ENCODE peak calls at places on chromosomes 12 and 14, in four cellular contexts. X, O, M and W are unnamed samples.

GRCh38 chr12:68899251-68899771 is 33.7 kb downstream of the CPM start:
- DNase-seq in M (no peak), X (peak; percentile 46), O (no peak), W (peak; percentile 52)

GRCh38 chr12:53219116-53219955 is 12.3 kb upstream of the ITGB7 start:
- DNase-seq in O (peak; percentile 62), X (no peak), M (no peak), W (peak; percentile 51)

GRCh38 chr14:73662439-73663056 is 17.8 kb downstream of the DNAL1 start:
- DNase-seq in X (peak; percentile 60), O (peak; percentile 23), M (peak; percentile 39), W (peak; percentile 53)

GRCh38 chr12:20946732-20947131 is 136.2 kb downstream of the SLCO1B3 start:
- DNase-seq in X (peak; percentile 1), O (peak; percentile 10), M (no peak), W (no peak)

GRCh38 chr14:104280902-104281767 is 142.7 kb downstream of the KIF26A start:
- DNase-seq in X (no peak), M (no peak), O (no peak), W (no peak)

GRCh38 chr12:103928736-103929050 is 1.5 kb upstream of the HSP90B1 start:
- DNase-seq in X (no peak), O (no peak), M (no peak), W (no peak)

GRCh38 chr12:51980051-51980808 is 26.5 kb upstream of the TAMALIN start:
- DNase-seq in M (no peak), O (peak; percentile 88), X (peak; percentile 50), W (peak; percentile 68)

GRCh38 chr14:63510538-63510937 is 32.6 kb downstream of the PPP2R5E start:
- DNase-seq in O (no peak), M (no peak), X (no peak), W (no peak)

GRCh38 chr14:100891051-100891450 is 12.5 kb downstream of the RTL1 start:
- DNase-seq in X (no peak), O (no peak), M (no peak), W (no peak)

GRCh38 chr12:54051081-54051912 is 2.3 kb upstream of the HOXC4 start:
- DNase-seq in O (no peak), M (no peak), X (no peak), W (no peak)

GRCh38 chr14:75591331-75591946 is 13.0 kb downstream of the FLVCR2 start:
- DNase-seq in O (no peak), M (no peak), X (no peak), W (no peak)

GRCh38 chr12:26275313-26276257 is 80.2 kb downstream of the SSPN start:
- DNase-seq in M (no peak), O (no peak), X (peak; percentile 32), W (peak; percentile 21)

GRCh38 chr14:100526632-100527031 is 60.6 kb downstream of the BEGAIN start:
- DNase-seq in O (no peak), M (no peak), X (no peak), W (no peak)

GRCh38 chr12:53300187-53300586 is 692 bp downstream of the MYG1 start:
- DNase-seq in M (no peak), X (no peak), O (no peak), W (no peak)

GRCh38 chr12:131025939-131026702 is 72.4 kb downstream of the ADGRD1 start:
- DNase-seq in O (peak; percentile 35), M (no peak), X (no peak), W (peak; percentile 22)

GRCh38 chr14:89308232-89308959 is 108.6 kb downstream of the FOXN3 start:
- DNase-seq in M (no peak), O (no peak), X (no peak), W (no peak)

GRCh38 chr12:107515446-107515958 is 170.1 kb upstream of the PWP1 start:
- DNase-seq in O (no peak), M (peak; percentile 10), X (no peak), W (peak; percentile 89)

GRCh38 chr14:54230645-54231044 is 166.2 kb upstream of the CDKN3 start:
- DNase-seq in X (no peak), O (no peak), M (no peak), W (no peak)

GRCh38 chr12:118315821-118316220 is 56.9 kb downstream of the TAOK3 start:
- DNase-seq in O (no peak), X (no peak), M (no peak), W (no peak)

GRCh38 chr12:97267803-97268202 is 194.8 kb upstream of the RMST start:
- DNase-seq in M (no peak), O (no peak), X (no peak), W (no peak)

GRCh38 chr12:49939707-49940106 is 10.8 kb upstream of the AQP2 start:
- DNase-seq in M (no peak), O (no peak), X (no peak), W (no peak)

GRCh38 chr14:57060276-57060956 is 208.3 kb downstream of the EXOC5 start:
- DNase-seq in X (no peak), O (peak; percentile 22), M (no peak), W (no peak)

GRCh38 chr12:53053223-53054111 is 3.6 kb downstream of the TNS2 start:
- DNase-seq in X (peak; percentile 77), O (peak; percentile 32), M (no peak), W (no peak)

GRCh38 chr12:50732591-50732990 is 31.3 kb upstream of the ATF1 start:
- DNase-seq in X (no peak), M (no peak), O (no peak), W (peak; percentile 59)

GRCh38 chr12:6828671-6829531 is 694 bp downstream of the P3H3 start:
- DNase-seq in M (no peak), X (no peak), O (peak; percentile 72), W (no peak)

GRCh38 chr12:212799-213526 is 994 bp downstream of the SLC6A12 start:
- DNase-seq in O (no peak), X (peak; percentile 47), M (no peak), W (no peak)

GRCh38 chr12:121883315-121883660 is 5.3 kb upstream of the PSMD9 start:
- DNase-seq in M (no peak), O (no peak), X (no peak), W (no peak)

GRCh38 chr14:51513281-51513680 is 138.4 kb upstream of the FRMD6 start:
- DNase-seq in O (no peak), X (no peak), M (no peak), W (no peak)

GRCh38 chr14:62269204-62269603 is 507.0 kb downstream of the SNAPC1 start:
- DNase-seq in O (no peak), M (no peak), X (no peak), W (no peak)

DNA sequence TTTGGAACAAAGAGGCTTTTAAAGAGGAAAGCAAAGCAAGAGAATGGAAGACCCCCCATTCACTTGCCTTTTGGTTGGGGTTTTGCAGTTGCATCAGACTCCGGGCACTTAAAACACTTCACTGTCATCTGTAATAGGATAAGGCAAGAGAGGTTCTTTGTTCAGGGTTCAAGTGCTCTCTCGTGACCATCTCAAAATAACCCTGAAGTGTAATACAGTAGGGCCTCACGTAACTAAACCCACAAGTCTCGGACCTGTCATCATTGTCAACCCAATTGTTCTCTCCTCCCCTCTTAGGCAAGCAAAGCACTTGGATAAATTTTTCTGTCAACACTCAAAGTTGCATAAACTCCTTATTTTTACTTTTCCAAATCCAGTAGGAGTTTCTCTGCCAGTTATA is 26.9 kb upstream of the MYBPC1 start:
- DNase-seq in O (no peak), X (no peak), M (no peak), W (no peak)
- TF ChIP-seq PHF8 in O (no peak), X (no peak), M (no peak), W (no peak)

GRCh38 chr12:46450279-46450748 is 77.7 kb upstream of the SLC38A2 start:
- DNase-seq in O (peak; percentile 28), M (no peak), X (no peak), W (no peak)
- TF ChIP-seq KDM1A in O (no peak), M (no peak), X (no peak), W (no peak)

DNA sequence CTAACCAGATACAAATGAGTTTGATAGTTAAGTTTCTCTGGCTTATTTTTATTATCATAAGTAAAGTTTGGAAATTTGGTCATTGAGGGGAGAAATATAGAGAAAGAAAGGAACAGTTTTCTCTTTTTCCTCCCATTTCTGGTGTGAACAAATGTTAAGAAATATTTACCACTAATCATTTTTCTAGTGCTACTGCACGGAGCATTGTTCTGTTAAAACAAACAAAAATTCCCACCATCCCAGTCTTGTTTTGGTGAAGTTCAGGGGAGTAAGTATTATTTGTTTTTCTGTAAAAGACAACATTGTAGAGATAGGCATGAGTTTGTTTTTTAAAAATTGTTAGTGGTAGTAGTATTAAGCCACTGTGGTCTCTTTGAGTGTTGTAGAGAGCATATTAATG is 135.3 kb downstream of the FGD4 start:
- DNase-seq in O (no peak), M (no peak), X (peak; percentile 13), W (no peak)
- TF ChIP-seq PHF8 in O (no peak), M (no peak), X (no peak), W (no peak)

DNA sequence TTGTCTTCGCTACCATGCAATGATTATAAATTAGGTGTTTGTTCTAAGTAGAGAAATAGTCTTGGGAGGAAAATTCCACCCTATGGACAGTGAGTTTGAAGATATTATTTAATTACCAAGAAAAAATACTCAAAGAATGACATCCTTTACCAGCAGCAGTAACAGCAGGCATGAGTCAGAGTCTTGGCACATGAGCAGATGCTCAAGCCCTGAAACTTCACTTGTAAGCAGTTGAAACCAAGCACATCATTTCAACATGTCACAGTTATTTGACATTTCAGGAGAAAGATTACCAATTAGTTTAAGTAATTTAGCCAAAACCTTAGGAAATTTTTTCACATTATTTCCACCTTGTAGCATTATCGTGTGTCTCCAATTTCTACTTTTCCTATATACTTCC is 99.2 kb downstream of the C12orf50 start:
- DNase-seq in O (no peak), X (no peak), M (no peak), W (no peak)
- TF ChIP-seq KDM1A in O (no peak), X (no peak), M (no peak), W (no peak)

GRCh38 chr12:15322164-15323054 is at the start of gene PTPRO:
- DNase-seq in X (no peak), O (no peak), M (peak; percentile 23), W (no peak)
- TF ChIP-seq PHF8 in X (no peak), O (no peak), M (no peak), W (no peak)